ENCODE peak calls at places on chromosomes 13 and 19, in six cellular contexts. V, M, W, A, I and H are unnamed samples.

GRCh38 chr13:88674841-88675240 is 1003.7 kb downstream of the SLITRK5 start:
- DNase-seq in A (no peak), M (no peak), W (no peak), I (no peak), V (no peak), H (no peak)

GRCh38 chr13:50422181-50423148 is 407.2 kb downstream of the KCNRG start:
- DNase-seq in I (no peak), V (no peak), A (no peak), M (no peak), W (no peak), H (peak)

GRCh38 chr19:48292798-48293197 is 22.9 kb downstream of the ZNF114 start:
- DNase-seq in A (no peak), V (no peak), W (peak), M (peak), I (no peak), H (no peak)

GRCh38 chr13:83810136-83810535 is 72.1 kb downstream of the SLITRK1 start:
- DNase-seq in A (no peak), W (no peak), I (no peak), V (no peak), M (no peak), H (no peak)

GRCh38 chr19:45901432-45901903 is 945 bp downstream of the MYPOP start:
- DNase-seq in I (peak), M (no peak), W (no peak), V (no peak), A (peak), H (peak)

GRCh38 chr19:29006057-29006735 is 206.8 kb downstream of the UQCRFS1 start:
- DNase-seq in I (peak), A (no peak), W (no peak), V (no peak), M (no peak), H (no peak)

GRCh38 chr19:1046836-1047695 is 7.2 kb downstream of the ABCA7 start:
- DNase-seq in W (no peak), I (no peak), A (no peak), M (no peak), V (no peak), H (no peak)

GRCh38 chr19:485583-486236 is 10.6 kb upstream of the MADCAM1 start:
- DNase-seq in W (peak), A (peak), M (peak), I (peak), V (no peak), H (no peak)

GRCh38 chr19:2479556-2480194 is 3.7 kb downstream of the GADD45B start:
- DNase-seq in I (no peak), V (no peak), A (no peak), W (no peak), M (peak), H (no peak)

GRCh38 chr13:113763961-113764792 is 5.2 kb downstream of the TMEM255B start:
- DNase-seq in M (no peak), V (no peak), I (peak), W (no peak), A (no peak), H (no peak)

GRCh38 chr13:114128624-114129522 is 3.5 kb downstream of the RASA3 start:
- DNase-seq in I (peak), V (peak), W (peak), M (peak), A (peak), H (peak)

GRCh38 chr19:42199440-42200115 is 17.9 kb downstream of the DEDD2 start:
- DNase-seq in M (no peak), W (no peak), A (peak), V (no peak), I (peak), H (peak)

GRCh38 chr19:44303976-44304568 is 753 bp downstream of the ZNF235 start:
- DNase-seq in V (no peak), M (peak), A (no peak), I (no peak), W (peak), H (no peak)

GRCh38 chr19:1113986-1114483 is 10.2 kb downstream of the GPX4 start:
- DNase-seq in M (no peak), A (no peak), W (no peak), V (no peak), I (no peak), H (no peak)

GRCh38 chr13:106381083-106381482 is 154.4 kb downstream of the EFNB2 start:
- DNase-seq in M (no peak), I (no peak), W (no peak), V (no peak), A (no peak), H (no peak)